ENCODE peak calls at places on chromosome 18, in seven cellular contexts. D is stimulated activated CD4-positive, alpha-beta T cell treated with anti-CD3 and anti-CD28 coated beads, Interleukin-4, amount 100 ng/mL, for 24 hours; L is kidney tubule cell; J is GDM1; P is activated effector memory CD4-positive, alpha-beta T cell treated with anti-CD3 and anti-CD28 coated beads, Interleukin-2, amount 50 U/mL, for 16 hours; M is activated CD4-positive, CD25-positive, alpha-beta regulatory T cell treated with anti-CD3 and anti-CD28 coated beads, Interleukin-2, amount 50 U/mL, for 72 hours; S is non-pigmented ciliary epithelial cell. I is an unnamed sample.

GRCh38 chr18:69763002-69763401 is 184.7 kb downstream of the CD226 start:
- DNase-seq in M (no peak), S (no peak), D (no peak), L (no peak), P (no peak), J (no peak), I (no peak)

GRCh38 chr18:39799010-39799409 is 2156.0 kb upstream of the PIK3C3 start:
- DNase-seq in L (peak), J (no peak), M (no peak), S (no peak), P (no peak), D (no peak), I (peak)

GRCh38 chr18:6222271-6222670 is 192.4 kb downstream of the L3MBTL4 start:
- DNase-seq in J (no peak), P (no peak), D (no peak), S (no peak), L (no peak), M (no peak), I (no peak)

GRCh38 chr18:8561123-8561905 is 47.9 kb upstream of the RAB12 start:
- DNase-seq in S (no peak), D (no peak), P (no peak), M (no peak), J (no peak), L (no peak), I (no peak)

GRCh38 chr18:79583984-79584401 is 95.6 kb upstream of the CTDP1 start:
- DNase-seq in D (no peak), S (no peak), M (no peak), P (peak), L (no peak), J (no peak), I (no peak)

GRCh38 chr18:63130176-63130575 is 189.4 kb downstream of the BCL2 start:
- DNase-seq in D (no peak), J (no peak), M (no peak), P (no peak), S (no peak), L (no peak), I (no peak)

GRCh38 chr18:23033079-23033478 is 100.0 kb downstream of the RBBP8 start:
- DNase-seq in S (no peak), M (no peak), D (no peak), J (no peak), P (no peak), L (no peak), I (no peak)

GRCh38 chr18:57027190-57027708 is 119.6 kb upstream of the BOD1L2 start:
- DNase-seq in M (no peak), D (no peak), J (no peak), P (no peak), L (no peak), S (no peak), I (no peak)

GRCh38 chr18:34947711-34948125 is 93.5 kb upstream of the MAPRE2 start:
- DNase-seq in S (peak), D (no peak), J (no peak), L (peak), P (no peak), M (no peak), I (peak)

GRCh38 chr18:41372266-41372665 is 582.8 kb upstream of the PIK3C3 start:
- DNase-seq in J (no peak), S (no peak), L (no peak), D (no peak), P (no peak), M (no peak), I (peak)

GRCh38 chr18:2976733-2977132 is 36.2 kb downstream of the LPIN2 start:
- DNase-seq in J (no peak), D (no peak), S (no peak), L (no peak), M (no peak), P (no peak), I (no peak)

GRCh38 chr18:10216809-10217208 is 237.6 kb upstream of the APCDD1 start:
- DNase-seq in S (no peak), L (no peak), M (no peak), J (no peak), D (no peak), P (no peak), I (no peak)

GRCh38 chr18:10321987-10322386 is 132.4 kb upstream of the APCDD1 start:
- DNase-seq in M (no peak), L (no peak), S (no peak), D (no peak), P (no peak), J (no peak), I (no peak)

GRCh38 chr18:37383036-37383788 is 182.4 kb downstream of the CELF4 start:
- DNase-seq in D (no peak), L (no peak), M (no peak), J (no peak), S (no peak), P (no peak), I (peak)

GRCh38 chr18:64116806-64117205 is 32.1 kb downstream of the LINC00305 start:
- DNase-seq in J (no peak), S (no peak), D (no peak), L (no peak), P (no peak), M (no peak), I (no peak)

GRCh38 chr18:21479721-21480120 is 120.8 kb downstream of the ESCO1 start:
- DNase-seq in S (no peak), D (no peak), M (no peak), L (peak), J (no peak), P (no peak), I (no peak)

GRCh38 chr18:65671621-65672415 is 79.0 kb upstream of the CDH7 start:
- DNase-seq in L (no peak), D (no peak), S (no peak), J (no peak), P (no peak), M (no peak), I (no peak)

GRCh38 chr18:68172842-68173549 is 541.9 kb downstream of the TMX3 start:
- DNase-seq in L (no peak), J (no peak), P (no peak), D (no peak), S (no peak), M (no peak), I (peak)

GRCh38 chr18:33746261-33746660 is 168.2 kb downstream of the ASXL3 start:
- DNase-seq in D (no peak), P (no peak), J (no peak), L (no peak), S (no peak), M (no peak), I (no peak)

GRCh38 chr18:56639094-56639361 is 636 bp upstream of the TXNL1 start:
- DNase-seq in L (no peak), P (no peak), D (no peak), M (no peak), S (no peak), J (no peak), I (peak)

GRCh38 chr18:48814490-48815181 is 136.1 kb downstream of the SMAD7 start:
- DNase-seq in M (peak), D (no peak), S (no peak), L (no peak), J (no peak), P (peak), I (no peak)

GRCh38 chr18:36130883-36131653 is 1.4 kb downstream of the ELP2 start:
- DNase-seq in J (no peak), D (no peak), M (no peak), L (no peak), P (no peak), S (no peak), I (no peak)

GRCh38 chr18:22710628-22711380 is 222.3 kb upstream of the RBBP8 start:
- DNase-seq in D (no peak), M (no peak), S (peak), P (no peak), J (no peak), L (peak), I (peak)

GRCh38 chr18:63775166-63775730 is at the start of gene SERPINB7:
- DNase-seq in L (peak), J (no peak), S (peak), D (no peak), M (no peak), P (no peak), I (no peak)

GRCh38 chr18:10791141-10791808 is 265.4 kb downstream of the NAPG start:
- DNase-seq in M (no peak), J (no peak), P (no peak), D (no peak), S (no peak), L (no peak), I (no peak)

GRCh38 chr18:12282436-12283039 is 25.5 kb upstream of the TUBB6 start:
- DNase-seq in M (no peak), P (no peak), D (no peak), L (peak), J (no peak), S (peak), I (no peak)

GRCh38 chr18:3340682-3341097 is 78.8 kb downstream of the MYL12B start:
- DNase-seq in J (no peak), L (peak), M (no peak), P (no peak), S (no peak), D (no peak), I (peak)

GRCh38 chr18:44715245-44715644 is 34.6 kb downstream of the SETBP1 start:
- DNase-seq in L (peak), J (no peak), M (no peak), S (no peak), P (no peak), D (no peak), I (no peak)

GRCh38 chr18:6521804-6522418 is 107.2 kb upstream of the L3MBTL4 start:
- DNase-seq in L (peak), S (peak), D (no peak), J (no peak), P (no peak), M (no peak), I (peak)

GRCh38 chr18:44232500-44232899 is 448.2 kb upstream of the SETBP1 start:
- DNase-seq in S (no peak), L (no peak), J (no peak), P (no peak), D (no peak), M (no peak), I (no peak)

GRCh38 chr18:2854871-2855270 is 8.1 kb downstream of the EMILIN2 start:
- DNase-seq in M (no peak), P (no peak), L (no peak), J (no peak), S (no peak), D (no peak), I (no peak)

GRCh38 chr18:50791599-50792438 is 28.0 kb downstream of the MRO start:
- DNase-seq in S (no peak), P (no peak), M (no peak), L (peak), D (no peak), J (no peak), I (no peak)

GRCh38 chr18:8833480-8833879 is 128.1 kb downstream of the MTCL1 start:
- DNase-seq in D (no peak), J (no peak), P (no peak), S (no peak), M (no peak), L (no peak), I (no peak)

GRCh38 chr18:55552498-55553189 is 35.3 kb downstream of the TCF4 start:
- DNase-seq in M (no peak), P (no peak), J (no peak), D (no peak), S (peak), L (peak), I (no peak)

GRCh38 chr18:49819768-49820662 is 6.7 kb upstream of the ACAA2 start:
- DNase-seq in M (no peak), J (no peak), D (peak), P (peak), S (no peak), L (no peak), I (peak)

GRCh38 chr18:47036298-47036874 is 965 bp upstream of the ELOA2 start:
- DNase-seq in S (peak), J (no peak), L (peak), P (no peak), D (no peak), M (no peak), I (peak)

GRCh38 chr18:76265375-76266225 is 229.4 kb downstream of the ZNF516 start:
- DNase-seq in M (no peak), D (no peak), L (peak), J (no peak), S (no peak), P (no peak), I (no peak)

GRCh38 chr18:43276471-43276870 is 819 bp downstream of the SYT4 start:
- DNase-seq in L (no peak), P (no peak), D (no peak), J (no peak), S (no peak), M (no peak), I (peak)

GRCh38 chr18:55672574-55673361 is 84.8 kb upstream of the TCF4 start:
- DNase-seq in M (no peak), L (no peak), P (no peak), J (no peak), S (no peak), D (no peak), I (no peak)

I was measured in DMS53.